ENCODE peak calls at places on chromosomes 11 and 22, in four cellular contexts. B is naive thymus-derived CD4-positive, alpha-beta T cell; R is NCI-H748 treated with DMSO at 0.1 percent for 48 hours; G is T-cell. J is an unnamed sample.

GRCh38 chr11:44256673-44257291 is 53.2 kb downstream of the ALX4 start:
- DNase-seq in B (no peak), R (no peak), G (no peak), J (no peak)

GRCh38 chr11:133134561-133135173 is 397.6 kb downstream of the OPCML start:
- DNase-seq in G (no peak), R (peak), B (no peak), J (no peak)

GRCh38 chr11:17593466-17594245 is 46.6 kb downstream of the OTOG start:
- DNase-seq in G (no peak), R (no peak), B (no peak), J (no peak)

GRCh38 chr11:12963051-12963450 is 46.1 kb upstream of the RASSF10 start:
- DNase-seq in R (no peak), B (no peak), G (no peak), J (no peak)

GRCh38 chr11:43503417-43503816 is 144.7 kb downstream of the TTC17 start:
- DNase-seq in B (no peak), G (no peak), R (no peak), J (no peak)

GRCh38 chr22:46052331-46052771 is 75.4 kb upstream of the WNT7B start:
- DNase-seq in G (no peak), B (no peak), R (no peak), J (no peak)

GRCh38 chr11:2529636-2530035 is 84.8 kb downstream of the KCNQ1 start:
- DNase-seq in B (no peak), R (no peak), G (no peak), J (no peak)

GRCh38 chr22:23696326-23696851 is 5.6 kb downstream of the RGL4 start:
- DNase-seq in R (no peak), B (peak), G (peak), J (no peak)

GRCh38 chr11:119693253-119693815 is 35.7 kb downstream of the NECTIN1 start:
- DNase-seq in B (no peak), G (no peak), R (no peak), J (peak)

GRCh38 chr11:18369398-18369797 is 25.0 kb upstream of the LDHA start:
- DNase-seq in R (no peak), G (no peak), B (no peak), J (no peak)

GRCh38 chr22:22853713-22854112 is 33.9 kb upstream of the IGLL5 start:
- DNase-seq in B (no peak), G (no peak), R (no peak), J (no peak)

GRCh38 chr11:121329786-121330395 is 37.3 kb downstream of the SC5D start:
- DNase-seq in B (no peak), R (no peak), G (no peak), J (no peak)

J was measured in SHP77 treated with DMSO at 0.1 percent for 48 hours.